ENCODE peak calls at places on chromosomes 13 and 19, in four cellular contexts. T is HT1080; F is stimulated activated CD4-positive, alpha-beta T cell treated with anti-CD3 and anti-CD28 coated beads, Interleukin-1b, Interleukin-23, amount 100 ng/mL, for 1 hour; C is NB4. R is an unnamed sample.

GRCh38 chr19:2488942-2489731 is 13.2 kb downstream of the GADD45B start:
- DNase-seq in T (no peak), F (no peak), C (peak), R (peak)

GRCh38 chr19:35348909-35349611 is 1.4 kb downstream of the FFAR1 start:
- DNase-seq in T (no peak), F (no peak), C (no peak), R (no peak)

GRCh38 chr19:31883299-31883990 is 462.0 kb upstream of the ZNF507 start:
- DNase-seq in T (no peak), F (no peak), C (no peak), R (no peak)

GRCh38 chr13:112839347-112840105 is 129.5 kb upstream of the MCF2L start:
- DNase-seq in T (no peak), F (no peak), C (no peak), R (no peak)

GRCh38 chr13:30982911-30983310 is 50.5 kb downstream of the TEX26 start:
- DNase-seq in T (no peak), F (no peak), C (no peak), R (no peak)

GRCh38 chr19:3783660-3784584 is 2.3 kb downstream of the MATK start:
- DNase-seq in T (no peak), F (no peak), C (peak), R (no peak)

GRCh38 chr19:17473041-17473440 is 2.7 kb downstream of the SLC27A1 start:
- DNase-seq in T (peak), F (no peak), C (peak), R (no peak)

GRCh38 chr19:39499932-39500331 is 1.2 kb downstream of the DLL3 start:
- DNase-seq in T (no peak), F (no peak), C (no peak), R (no peak)

GRCh38 chr19:40229484-40229883 is 3.0 kb upstream of the CCNP start:
- DNase-seq in T (peak), F (no peak), C (no peak), R (no peak)

GRCh38 chr19:47427241-47428176 is 8.2 kb upstream of the MEIS3 start:
- DNase-seq in T (peak), F (peak), C (peak), R (no peak)

GRCh38 chr13:113815151-113816058 is 48.5 kb downstream of the GAS6 start:
- DNase-seq in T (no peak), F (no peak), C (peak), R (peak)

GRCh38 chr13:51518847-51519246 is 65.4 kb upstream of the WDFY2 start:
- DNase-seq in T (peak), F (no peak), C (peak), R (no peak)

GRCh38 chr19:55563261-55563690 is 17.4 kb downstream of the ZNF579 start:
- DNase-seq in T (no peak), F (no peak), C (no peak), R (peak)

GRCh38 chr13:23020246-23020843 is 160.4 kb upstream of the SGCG start:
- DNase-seq in T (peak), F (no peak), C (peak), R (no peak)

GRCh38 chr13:87677334-87678234 is 6.4 kb downstream of the SLITRK5 start:
- DNase-seq in T (no peak), F (no peak), C (no peak), R (no peak)

GRCh38 chr19:19526581-19527370 is 1.9 kb upstream of the YJEFN3 start:
- DNase-seq in T (no peak), F (no peak), C (peak), R (no peak)

GRCh38 chr19:30003862-30004261 is 61.8 kb downstream of the URI1 start:
- DNase-seq in T (no peak), F (no peak), C (no peak), R (no peak)

GRCh38 chr13:36981156-36981743 is 17.9 kb downstream of the ALG5 start:
- DNase-seq in T (peak), F (no peak), C (peak), R (no peak)

GRCh38 chr19:46081928-46082727 is 41.3 kb upstream of the IGFL4 start:
- DNase-seq in T (peak), F (no peak), C (peak), R (no peak)

GRCh38 chr13:65653548-65654078 is 1576.5 kb downstream of the PCDH9 start:
- DNase-seq in T (no peak), F (no peak), C (no peak), R (no peak)

GRCh38 chr19:20269461-20269860 is 102.4 kb downstream of the ZNF486 start:
- DNase-seq in T (no peak), F (no peak), C (no peak), R (no peak)

GRCh38 chr19:4379383-4380253 is 20.7 kb downstream of the SH3GL1 start:
- DNase-seq in T (peak), F (no peak), C (no peak), R (no peak)

GRCh38 chr19:42512743-42513304 is 15.5 kb downstream of the CEACAM1 start:
- DNase-seq in T (no peak), F (no peak), C (no peak), R (no peak)

GRCh38 chr13:31234729-31235128 is 35.0 kb downstream of the B3GLCT start:
- DNase-seq in T (no peak), F (no peak), C (peak), R (no peak)

GRCh38 chr19:571127-571974 is 1.0 kb upstream of the BSG start:
- DNase-seq in T (peak), F (no peak), C (peak), R (peak)

GRCh38 chr13:54241719-54242118 is 1213.1 kb downstream of the OLFM4 start:
- DNase-seq in T (peak), F (no peak), C (no peak), R (no peak)

GRCh38 chr13:47955836-47956235 is 45.2 kb downstream of the SUCLA2 start:
- DNase-seq in T (no peak), F (no peak), C (no peak), R (no peak)

GRCh38 chr13:80989770-80990169 is 648.8 kb upstream of the SPRY2 start:
- DNase-seq in T (peak), F (no peak), C (no peak), R (no peak)